ENCODE peak calls at places on chromosomes 16 and 17, in nine cellular contexts. K is ELR; D is DND-41; I is uterus; U is transverse colon; L is T-helper 17 cell; C is mucosa of descending colon; S is stimulated activated CD8-positive, alpha-beta memory T cell treated with anti-CD3 and anti-CD28 coated beads, Interleukin-7, amount 100 ng/mL, for 1 hour; Z is foreskin fibroblast. J is an unnamed sample.

GRCh38 chr16:58128721-58129096 is 472 bp downstream of the CFAP20 start:
- DNase-seq in D (peak; percentile 45), U (no peak), S (no peak), I (no peak), K (peak; percentile 38), L (peak; percentile 21), C (no peak), Z (no peak), J (no peak)

GRCh38 chr17:37699285-37699973 is 45.4 kb downstream of the HNF1B start:
- DNase-seq in D (no peak), S (no peak), U (peak; percentile 59), I (no peak), C (no peak), K (no peak), L (no peak), Z (no peak), J (peak; percentile 55)

GRCh38 chr16:72013389-72013788 is 4.8 kb downstream of the DHODH start:
- DNase-seq in L (no peak), U (no peak), K (peak; percentile 7), C (no peak), D (no peak), Z (no peak), I (peak; percentile 38), S (no peak), J (no peak)

GRCh38 chr17:44688675-44689491 is 693 bp downstream of the CCDC43 start:
- DNase-seq in D (no peak), I (no peak), S (no peak), U (no peak), K (peak; percentile 32), C (peak; percentile 16), Z (no peak), L (no peak), J (no peak)

GRCh38 chr17:41785876-41786226 is 660 bp downstream of the JUP start:
- DNase-seq in D (no peak), Z (no peak), L (no peak), S (no peak), C (peak; percentile 89), I (peak; percentile 55), U (peak; percentile 88), K (no peak), J (peak; percentile 91)

GRCh38 chr17:1298616-1299015 is 19.2 kb downstream of the TRARG1 start:
- DNase-seq in U (no peak), I (no peak), L (peak; percentile 16), Z (no peak), D (no peak), K (no peak), C (no peak), S (no peak), J (no peak)

GRCh38 chr16:54493076-54493475 is 206.5 kb upstream of the IRX3 start:
- DNase-seq in U (no peak), S (no peak), L (no peak), D (no peak), Z (no peak), K (peak; percentile 47), C (no peak), I (no peak), J (no peak)

GRCh38 chr17:21351366-21352065 is 24.6 kb upstream of the KCNJ12 start:
- DNase-seq in U (peak; percentile 2), K (no peak), L (no peak), C (no peak), Z (no peak), D (no peak), S (no peak), I (no peak), J (no peak)

GRCh38 chr17:4858068-4858879 is 25.1 kb downstream of the MINK1 start:
- DNase-seq in I (peak; percentile 39), C (no peak), Z (no peak), U (no peak), S (no peak), L (no peak), D (no peak), K (peak; percentile 29), J (no peak)

GRCh38 chr16:56985288-56985961 is 3.9 kb upstream of the NLRC5 start:
- DNase-seq in L (no peak), D (no peak), C (peak; percentile 70), K (peak; percentile 91), I (peak; percentile 80), U (peak; percentile 72), S (no peak), Z (peak; percentile 85), J (peak; percentile 76)

GRCh38 chr16:84593825-84594724 is 23.8 kb downstream of the COTL1 start:
- DNase-seq in U (peak; percentile 84), I (no peak), K (no peak), C (peak; percentile 83), S (peak; percentile 57), Z (no peak), D (no peak), L (peak; percentile 65), J (peak; percentile 88)

GRCh38 chr16:58352690-58353089 is 39.6 kb upstream of the GINS3 start:
- DNase-seq in C (no peak), K (no peak), L (no peak), Z (no peak), I (no peak), D (no peak), S (no peak), U (no peak), J (no peak)

GRCh38 chr16:7421578-7421977 is 88.9 kb downstream of the RBFOX1 start:
- DNase-seq in K (no peak), U (no peak), Z (no peak), S (no peak), L (no peak), D (no peak), I (no peak), C (no peak), J (no peak)

GRCh38 chr16:25707982-25708583 is 16.3 kb downstream of the HS3ST4 start:
- DNase-seq in Z (no peak), L (no peak), S (no peak), K (peak; percentile 6), C (peak; percentile 65), U (peak; percentile 10), D (peak; percentile 37), I (no peak), J (peak; percentile 22)

GRCh38 chr16:29812754-29813643 is 1.0 kb downstream of the PRRT2 start:
- DNase-seq in L (no peak), I (no peak), Z (no peak), U (no peak), C (no peak), D (no peak), S (no peak), K (no peak), J (no peak)

GRCh38 chr17:76562734-76563148 is 22.9 kb downstream of the PRCD start:
- DNase-seq in I (peak; percentile 84), L (no peak), Z (peak; percentile 96), D (no peak), K (peak; percentile 95), C (no peak), U (no peak), S (no peak), J (no peak)